ENCODE peak calls at places on chromosomes 6 and 20, in four cellular contexts. Q is HepG2, W is H1, G is K562. S is an unnamed sample.

GRCh38 chr6:76852776-76853175 is 610.5 kb downstream of the HTR1B start:
- DNase-seq in Q (no peak), W (no peak), G (no peak), S (no peak)

GRCh38 chr20:63290136-63290676 is 2.8 kb upstream of the COL20A1 start:
- DNase-seq in G (no peak), Q (no peak), W (no peak), S (no peak)

GRCh38 chr6:36682328-36683144 is 4.0 kb downstream of the CDKN1A start:
- DNase-seq in W (no peak), G (no peak), Q (peak), S (no peak)

GRCh38 chr6:43297644-43298564 is at the start of gene SLC22A7:
- DNase-seq in Q (peak), W (no peak), G (no peak), S (no peak)

GRCh38 chr6:41408982-41409381 is 73.6 kb downstream of the NCR2 start:
- DNase-seq in Q (no peak), G (no peak), W (no peak), S (no peak)

GRCh38 chr20:63119451-63120285 is 96.3 kb downstream of the YTHDF1 start:
- DNase-seq in W (no peak), G (no peak), Q (no peak), S (no peak)

GRCh38 chr20:62052336-62052841 is 13.3 kb downstream of the TAF4 start:
- DNase-seq in G (peak), Q (no peak), W (no peak), S (no peak)

GRCh38 chr6:161417712-161418457 is 144.0 kb upstream of the AGPAT4 start:
- DNase-seq in Q (no peak), G (no peak), W (no peak), S (no peak)

GRCh38 chr6:117592983-117593759 is 9.1 kb downstream of the GOPC start:
- DNase-seq in W (no peak), Q (no peak), G (no peak), S (no peak)

GRCh38 chr6:16621002-16621401 is 140.3 kb downstream of the ATXN1 start:
- DNase-seq in W (no peak), Q (no peak), G (no peak), S (no peak)

GRCh38 chr20:11144114-11144513 is 470.3 kb upstream of the JAG1 start:
- DNase-seq in G (no peak), Q (no peak), W (no peak), S (no peak)

GRCh38 chr6:137160763-137161162 is 12.7 kb downstream of the IL22RA2 start:
- DNase-seq in Q (no peak), W (no peak), G (no peak), S (no peak)

GRCh38 chr6:8180327-8181161 is 78.2 kb upstream of the EEF1E1 start:
- DNase-seq in G (no peak), W (no peak), Q (no peak), S (no peak)
- H2AFZ ChIP-seq in G (no peak), W (peak), Q (no peak), S (no peak)

GRCh38 chr6:124978451-124979293 is 16.4 kb downstream of the RNF217 start:
- DNase-seq in G (no peak), Q (no peak), W (no peak), S (no peak)
- TF ChIP-seq HDAC6 in G (no peak), Q (no peak), W (no peak), S (no peak)

GRCh38 chr20:31934968-31935764 is 16.7 kb downstream of the PDRG1 start:
- DNase-seq in W (peak), G (no peak), Q (peak), S (no peak)
- H2AFZ ChIP-seq in W (peak), G (no peak), Q (no peak), S (no peak)

DNA sequence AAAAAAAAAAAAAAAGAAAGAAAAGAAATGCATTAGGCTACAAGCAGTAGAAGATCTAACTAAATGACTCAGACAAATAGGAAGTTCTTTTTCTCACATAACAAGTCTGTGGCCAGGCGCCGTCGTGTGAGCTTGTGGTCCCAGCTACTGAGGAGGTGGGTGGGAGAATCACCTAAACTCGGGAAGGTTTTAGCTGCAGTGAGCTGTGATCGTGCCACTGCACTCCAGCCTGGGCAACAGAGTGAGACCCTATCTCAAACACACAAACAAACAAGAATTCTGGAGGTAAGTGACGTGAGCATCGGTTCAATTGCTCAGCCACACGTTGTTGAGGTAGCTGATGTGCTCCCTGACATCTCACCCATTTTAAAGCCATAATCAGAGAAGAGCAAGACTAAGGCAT is 37.9 kb upstream of the SLC23A2 start:
- DNase-seq in G (no peak), Q (no peak), W (no peak), S (peak)
- TF ChIP-seq HDAC6 in G (no peak), Q (no peak), W (no peak), S (no peak)

GRCh38 chr6:11604836-11605506 is 67.4 kb downstream of the TMEM170B start:
- DNase-seq in Q (no peak), G (no peak), W (no peak), S (no peak)
- H2AFZ ChIP-seq in Q (no peak), G (no peak), W (no peak), S (no peak)

GRCh38 chr6:97186416-97186999 is 96.5 kb downstream of the MMS22L start:
- DNase-seq in G (peak), W (peak), Q (peak), S (peak)
- TF ChIP-seq HDAC6 in G (no peak), W (no peak), Q (no peak), S (no peak)

GRCh38 chr6:28586273-28586672 is 60.6 kb downstream of the GPX5 start:
- DNase-seq in Q (peak), G (no peak), W (no peak), S (no peak)

GRCh38 chr6:28589234-28589951 is 63.7 kb downstream of the GPX5 start:
- DNase-seq in Q (peak), W (peak), G (no peak), S (peak)

GRCh38 chr6:28589952-28590340 is 64.3 kb downstream of the GPX5 start:
- DNase-seq in W (peak), Q (no peak), G (no peak), S (no peak)

GRCh38 chr6:28587011-28587745 is 61.5 kb downstream of the GPX5 start:
- DNase-seq in Q (peak), W (peak), G (no peak), S (no peak)

GRCh38 chr6:28587746-28588075 is 62.0 kb downstream of the GPX5 start:
- DNase-seq in W (no peak), G (no peak), Q (no peak), S (no peak)
- H2AFZ ChIP-seq in W (peak), G (no peak), Q (peak), S (peak)

GRCh38 chr6:25788305-25788922 is 33.9 kb downstream of the SLC17A4 start:
- DNase-seq in G (peak), W (peak), Q (peak), S (no peak)
- TF ChIP-seq HDAC6 in G (no peak), W (no peak), Q (no peak), S (no peak)

GRCh38 chr6:170165085-170165484 is 125.8 kb downstream of the DLL1 start:
- DNase-seq in Q (no peak), W (no peak), G (no peak), S (no peak)
- H2AFZ ChIP-seq in Q (no peak), W (no peak), G (no peak), S (no peak)

GRCh38 chr20:21510414-21510971 is 3.4 kb downstream of the NKX2-2 start:
- DNase-seq in Q (no peak), G (no peak), W (peak), S (no peak)
- TF ChIP-seq HDAC6 in Q (no peak), G (no peak), W (no peak), S (no peak)